ENCODE peak calls at places on chromosomes 3 and 15, in seven cellular contexts. W is SK-N-SH, K is HepG2, P is H1, S is K562, I is GM12878, J is HCT116. R is an unnamed sample.

GRCh38 chr3:21979706-21980105 is 228.7 kb upstream of the ZNF385D start:
- DNase-seq in W (no peak), K (peak), P (no peak), S (no peak), I (no peak), J (no peak), R (no peak)

GRCh38 chr15:73872370-73872769 is 994 bp upstream of the TBC1D21 start:
- DNase-seq in W (no peak), K (no peak), P (no peak), S (no peak), I (no peak), J (no peak), R (no peak)

GRCh38 chr15:63474810-63475316 is 29.5 kb upstream of the USP3 start:
- DNase-seq in W (no peak), K (peak), P (no peak), S (no peak), I (peak), J (no peak), R (peak)

GRCh38 chr15:62517541-62517940 is 352.5 kb upstream of the C2CD4B start:
- DNase-seq in W (no peak), K (no peak), P (no peak), S (no peak), I (no peak), J (no peak), R (no peak)

GRCh38 chr3:176514297-176514696 is 683.0 kb downstream of the TBL1XR1 start:
- DNase-seq in W (no peak), K (peak), P (peak), S (peak), I (no peak), J (peak), R (peak)

GRCh38 chr3:36876181-36876936 is 68.5 kb downstream of the TRANK1 start:
- DNase-seq in W (no peak), K (no peak), P (no peak), S (peak), I (peak), J (no peak), R (no peak)

GRCh38 chr3:3559786-3560185 is 239.4 kb upstream of the LRRN1 start:
- DNase-seq in W (no peak), K (no peak), P (no peak), S (no peak), I (no peak), J (no peak), R (no peak)

GRCh38 chr15:54197995-54198394 is 219.8 kb downstream of the UNC13C start:
- DNase-seq in W (no peak), K (no peak), P (no peak), S (no peak), I (no peak), J (no peak), R (no peak)

GRCh38 chr15:44788748-44789147 is 52.4 kb downstream of the TRIM69 start:
- DNase-seq in W (no peak), K (no peak), P (no peak), S (no peak), I (no peak), J (no peak), R (no peak)

GRCh38 chr15:90956551-90957104 is 1.9 kb downstream of the RCCD1 start:
- DNase-seq in W (peak), K (no peak), P (no peak), S (peak), I (no peak), J (no peak), R (peak)

GRCh38 chr3:185936814-185937688 is 763 bp downstream of the TRA2B start:
- DNase-seq in W (peak), K (peak), P (peak), S (peak), I (peak), J (peak), R (peak)

GRCh38 chr3:142251951-142252350 is 26.6 kb upstream of the GK5 start:
- DNase-seq in W (no peak), K (no peak), P (no peak), S (no peak), I (no peak), J (no peak), R (no peak)

GRCh38 chr15:100116416-100117190 is 225.2 kb downstream of the ADAMTS17 start:
- DNase-seq in W (no peak), K (no peak), P (no peak), S (no peak), I (no peak), J (no peak), R (no peak)

GRCh38 chr15:43469867-43470266 is 23.1 kb downstream of the TP53BP1 start:
- DNase-seq in W (no peak), K (no peak), P (no peak), S (peak), I (no peak), J (no peak), R (no peak)

GRCh38 chr3:126985143-126985985 is 2.4 kb downstream of the PLXNA1 start:
- DNase-seq in W (peak), K (no peak), P (no peak), S (no peak), I (no peak), J (no peak), R (no peak)

GRCh38 chr3:74420538-74421128 is 193.8 kb downstream of the CNTN3 start:
- DNase-seq in W (no peak), K (no peak), P (no peak), S (no peak), I (no peak), J (no peak), R (no peak)

GRCh38 chr3:132394334-132394733 is 23.0 kb upstream of the DNAJC13 start:
- DNase-seq in W (peak), K (no peak), P (no peak), S (no peak), I (no peak), J (no peak), R (no peak)

GRCh38 chr3:115401298-115401697 is 222.0 kb upstream of the GAP43 start:
- DNase-seq in W (no peak), K (no peak), P (no peak), S (no peak), I (no peak), J (no peak), R (no peak)

GRCh38 chr3:185988816-185989175 is 51.0 kb upstream of the TRA2B start:
- DNase-seq in W (no peak), K (no peak), P (no peak), S (no peak), I (no peak), J (no peak), R (no peak)

GRCh38 chr15:31486906-31487695 is 160.5 kb downstream of the KLF13 start:
- DNase-seq in W (no peak), K (no peak), P (no peak), S (no peak), I (no peak), J (no peak), R (no peak)

GRCh38 chr3:40873456-40873855 is 325.8 kb upstream of the CTNNB1 start:
- DNase-seq in W (no peak), K (no peak), P (no peak), S (no peak), I (no peak), J (no peak), R (no peak)

GRCh38 chr3:4740397-4741105 is 238.7 kb upstream of the BHLHE40 start:
- DNase-seq in W (no peak), K (no peak), P (no peak), S (peak), I (no peak), J (no peak), R (no peak)

GRCh38 chr3:106692624-106693023 is 684.6 kb upstream of the CCDC54 start:
- DNase-seq in W (no peak), K (no peak), P (no peak), S (no peak), I (no peak), J (no peak), R (no peak)

GRCh38 chr3:170470063-170471006 is 51.7 kb downstream of the CLDN11 start:
- DNase-seq in W (no peak), K (no peak), P (no peak), S (no peak), I (no peak), J (no peak), R (peak)
- TF ChIP-seq JUND in W (no peak), K (no peak), P (no peak), S (no peak), I (no peak), J (no peak), R (no peak)

GRCh38 chr3:48125026-48125704 is 63.1 kb downstream of the CDC25A start:
- DNase-seq in W (no peak), K (no peak), P (peak), S (no peak), I (no peak), J (no peak), R (no peak)

GRCh38 chr3:48130321-48130881 is 57.8 kb downstream of the CDC25A start:
- DNase-seq in W (no peak), K (no peak), P (no peak), S (no peak), I (no peak), J (no peak), R (no peak)

GRCh38 chr3:48125886-48126622 is 62.2 kb downstream of the CDC25A start:
- DNase-seq in W (no peak), K (no peak), P (no peak), S (peak), I (no peak), J (no peak), R (no peak)

GRCh38 chr3:48128779-48129178 is 59.4 kb downstream of the CDC25A start:
- DNase-seq in W (no peak), K (no peak), P (no peak), S (no peak), I (no peak), J (no peak), R (no peak)

DNA sequence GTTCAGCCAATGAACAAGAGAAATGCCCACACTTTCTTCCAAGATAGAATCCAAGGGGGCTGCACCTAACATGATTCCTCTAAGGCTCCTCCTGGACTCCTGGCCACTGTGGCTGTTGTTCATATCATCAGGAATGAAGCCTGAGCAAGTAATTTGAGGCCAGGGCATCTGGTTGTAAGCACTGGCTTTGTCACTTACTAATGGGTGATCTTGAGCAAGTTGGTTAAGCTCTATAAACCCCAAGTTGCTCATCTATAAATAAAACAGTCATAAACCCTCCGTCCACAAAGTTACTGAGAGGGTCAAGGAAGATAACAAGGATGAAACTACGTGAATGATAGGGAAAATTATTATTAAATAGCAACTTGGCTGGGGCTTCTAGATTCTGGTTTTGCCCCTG is 58.3 kb downstream of the CDC25A start:
- DNase-seq in W (no peak), K (no peak), P (no peak), S (no peak), I (no peak), J (no peak), R (no peak)
- TF ChIP-seq JUND in W (no peak), K (no peak), P (no peak), S (no peak), I (no peak), J (no peak), R (no peak)

DNA sequence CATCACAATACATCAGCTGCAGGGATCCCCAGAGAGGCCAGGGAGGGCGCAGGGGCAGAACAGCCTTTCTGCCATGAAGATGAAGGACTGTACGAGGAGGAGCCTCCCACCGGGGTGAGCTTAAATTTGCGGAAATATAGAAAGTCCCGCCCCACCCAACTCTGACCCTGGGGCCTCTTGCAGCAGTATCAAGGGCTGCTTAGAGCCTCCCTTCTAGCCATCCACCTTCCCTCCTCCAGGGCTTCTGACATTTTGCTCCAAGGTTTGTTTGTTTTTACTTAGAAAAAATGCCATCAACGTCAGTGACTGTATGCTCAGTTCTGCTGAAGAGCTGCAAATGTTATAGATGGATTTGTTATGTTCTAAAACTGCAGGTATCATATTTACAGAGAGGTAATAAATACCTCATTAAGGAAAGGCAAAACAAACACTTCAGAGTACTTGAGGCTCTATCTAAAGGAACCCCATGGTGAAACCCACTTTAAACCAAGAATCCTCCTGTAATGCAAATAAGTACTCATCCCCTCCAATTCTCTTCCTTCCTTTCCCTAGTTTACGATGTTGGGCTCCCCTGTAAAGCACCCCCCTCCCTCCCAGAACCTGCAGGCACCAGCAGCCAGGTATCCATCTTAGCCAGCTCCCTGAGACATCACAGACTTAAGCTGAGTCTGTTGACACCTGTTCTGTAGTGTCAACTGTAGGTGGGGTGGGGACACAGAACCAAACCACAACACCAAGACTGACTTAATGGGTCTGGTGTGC is 30.5 kb downstream of the RFTN1 start:
- DNase-seq in W (no peak), K (no peak), P (peak), S (no peak), I (no peak), J (no peak), R (no peak)
- TF ChIP-seq JUND in W (no peak), K (no peak), P (no peak), S (no peak), I (no peak), J (no peak), R (no peak)

GRCh38 chr3:190053919-190054672 is 66.6 kb downstream of the P3H2 start:
- DNase-seq in W (no peak), K (no peak), P (no peak), S (no peak), I (no peak), J (peak), R (no peak)

GRCh38 chr3:190044974-190045373 is 75.7 kb downstream of the P3H2 start:
- DNase-seq in W (no peak), K (no peak), P (no peak), S (no peak), I (no peak), J (no peak), R (no peak)

GRCh38 chr3:190044142-190044541 is 76.6 kb downstream of the P3H2 start:
- DNase-seq in W (no peak), K (no peak), P (no peak), S (no peak), I (no peak), J (no peak), R (no peak)

GRCh38 chr3:190051643-190052042 is 69.1 kb downstream of the P3H2 start:
- DNase-seq in W (no peak), K (no peak), P (no peak), S (no peak), I (no peak), J (no peak), R (no peak)

DNA sequence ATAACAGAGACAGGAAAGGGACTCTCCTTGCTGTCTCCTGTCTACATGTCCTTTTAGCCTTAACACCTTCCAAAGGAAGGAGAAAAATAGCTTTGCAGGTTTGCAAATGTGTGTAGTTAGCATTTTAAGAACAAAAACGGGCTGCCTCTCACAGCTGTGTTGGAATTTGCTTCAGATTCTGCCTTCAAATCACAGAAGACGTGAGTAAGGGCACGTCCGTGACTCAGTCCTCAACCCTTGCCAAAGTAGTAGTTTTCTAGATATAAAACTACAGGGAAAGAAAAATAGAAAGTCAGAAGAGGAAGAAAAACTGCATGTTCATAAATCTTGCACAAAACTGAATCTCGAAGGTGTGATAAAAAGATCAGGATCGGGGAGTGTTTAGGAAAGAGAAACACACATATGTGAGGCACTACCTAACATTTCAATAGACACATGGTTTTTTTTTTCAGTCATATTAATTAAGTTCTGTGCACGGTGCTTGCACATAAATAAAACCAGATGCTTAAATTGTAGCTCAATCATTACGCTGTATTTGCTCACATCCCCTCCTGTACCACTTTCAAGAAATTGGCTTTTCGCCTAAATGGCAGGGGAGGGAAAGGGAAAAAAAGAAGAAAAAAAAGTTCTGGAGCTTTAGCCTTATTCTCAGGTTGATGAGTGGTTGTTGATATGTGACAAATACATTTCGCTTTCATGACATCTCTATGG is 71.7 kb downstream of the P3H2 start:
- DNase-seq in W (peak), K (no peak), P (no peak), S (no peak), I (no peak), J (no peak), R (no peak)
- TF ChIP-seq JUND in W (peak), K (no peak), P (no peak), S (no peak), I (no peak), J (no peak), R (no peak)

GRCh38 chr15:68640791-68641331 is 62.1 kb downstream of the CORO2B start:
- DNase-seq in W (no peak), K (no peak), P (no peak), S (no peak), I (no peak), J (no peak), R (no peak)
- TF ChIP-seq JUND in W (no peak), K (no peak), P (no peak), S (no peak), I (no peak), J (no peak), R (no peak)

GRCh38 chr3:17515445-17516227 is 226.8 kb downstream of the TBC1D5 start:
- DNase-seq in W (no peak), K (no peak), P (no peak), S (no peak), I (no peak), J (no peak), R (no peak)
- TF ChIP-seq JUND in W (no peak), K (no peak), P (no peak), S (no peak), I (no peak), J (no peak), R (no peak)

R was measured in T47D.